ENCODE peak calls at places on chromosomes 16 and 17, in four cellular contexts. One of them, this sample, is unnamed.

GRCh38 chr17:67138392-67138791 is 94.0 kb downstream of the CACNG1 start:
- DNase-seq in H1: no peak
- DNase-seq in A549: no peak
- DNase-seq in HepG2: peak; percentile 7
- DNase-seq in this sample: no peak

GRCh38 chr17:38619937-38620550 is 14.3 kb upstream of the SRCIN1 start:
- DNase-seq in H1: no peak
- DNase-seq in A549: no peak
- DNase-seq in HepG2: no peak
- DNase-seq in this sample: no peak

GRCh38 chr17:50219345-50219744 is 17.9 kb upstream of the COL1A1 start:
- DNase-seq in H1: no peak
- DNase-seq in A549: peak; percentile 43
- DNase-seq in HepG2: peak; percentile 47
- DNase-seq in this sample: no peak

GRCh38 chr16:24668481-24669001 is 60.9 kb upstream of the TNRC6A start:
- DNase-seq in H1: no peak
- DNase-seq in A549: no peak
- DNase-seq in HepG2: no peak
- DNase-seq in this sample: no peak

GRCh38 chr16:66170989-66171388 is 195.5 kb upstream of the CDH5 start:
- DNase-seq in H1: no peak
- DNase-seq in A549: no peak
- DNase-seq in HepG2: no peak
- DNase-seq in this sample: no peak

GRCh38 chr16:60641067-60641466 is 1395.2 kb downstream of the CDH8 start:
- DNase-seq in H1: no peak
- DNase-seq in A549: no peak
- DNase-seq in HepG2: no peak
- DNase-seq in this sample: no peak

GRCh38 chr17:67518881-67519280 is 141.8 kb downstream of the PITPNC1 start:
- DNase-seq in H1: no peak
- DNase-seq in A549: no peak
- DNase-seq in HepG2: no peak
- DNase-seq in this sample: no peak

GRCh38 chr17:42031584-42031983 is 11.7 kb downstream of the NKIRAS2 start:
- DNase-seq in H1: no peak
- DNase-seq in A549: no peak
- DNase-seq in HepG2: peak; percentile 52
- DNase-seq in this sample: no peak

GRCh38 chr17:5264930-5265329 is 17.2 kb upstream of the RABEP1 start:
- DNase-seq in H1: no peak
- DNase-seq in A549: no peak
- DNase-seq in HepG2: no peak
- DNase-seq in this sample: no peak

GRCh38 chr17:82940226-82941020 is 100.6 kb upstream of the ZNF750 start:
- DNase-seq in H1: no peak
- DNase-seq in A549: no peak
- DNase-seq in HepG2: no peak
- DNase-seq in this sample: no peak

GRCh38 chr17:77927777-77928518 is 30.6 kb upstream of the TNRC6C start:
- DNase-seq in H1: no peak
- DNase-seq in A549: no peak
- DNase-seq in HepG2: no peak
- DNase-seq in this sample: no peak

GRCh38 chr16:24499193-24499814 is 40.1 kb upstream of the RBBP6 start:
- DNase-seq in H1: peak; percentile 44
- DNase-seq in A549: peak; percentile 57
- DNase-seq in HepG2: peak; percentile 21
- DNase-seq in this sample: peak; percentile 71

GRCh38 chr16:35492225-35492624 is 2032.8 kb downstream of the TP53TG3F start:
- DNase-seq in H1: no peak
- DNase-seq in A549: no peak
- DNase-seq in HepG2: no peak
- DNase-seq in this sample: no peak

GRCh38 chr17:79306688-79307323 is 232.2 kb downstream of the ENGASE start:
- DNase-seq in H1: no peak
- DNase-seq in A549: no peak
- DNase-seq in HepG2: no peak
- DNase-seq in this sample: no peak

GRCh38 chr17:76992911-76993310 is 124.7 kb downstream of the MGAT5B start:
- DNase-seq in H1: no peak
- DNase-seq in A549: no peak
- DNase-seq in HepG2: no peak
- DNase-seq in this sample: no peak

GRCh38 chr17:32269377-32269776 is 3.7 kb downstream of the RHBDL3 start:
- DNase-seq in H1: no peak
- DNase-seq in A549: no peak
- DNase-seq in HepG2: no peak
- DNase-seq in this sample: no peak

GRCh38 chr17:61413654-61414133 is 14.1 kb downstream of the TBX2 start:
- DNase-seq in H1: no peak
- DNase-seq in A549: no peak
- DNase-seq in HepG2: no peak
- DNase-seq in this sample: no peak

GRCh38 chr17:12438212-12438611 is 227.5 kb upstream of the MYOCD start:
- DNase-seq in H1: no peak
- DNase-seq in A549: no peak
- DNase-seq in HepG2: no peak
- DNase-seq in this sample: no peak

GRCh38 chr16:56470232-56470631 is 18.9 kb downstream of the OGFOD1 start:
- DNase-seq in H1: no peak
- DNase-seq in A549: no peak
- DNase-seq in HepG2: no peak
- DNase-seq in this sample: no peak

GRCh38 chr17:49567871-49568694 is 7.6 kb upstream of the NXPH3 start:
- DNase-seq in H1: no peak
- DNase-seq in A549: peak; percentile 92
- DNase-seq in HepG2: peak; percentile 82
- DNase-seq in this sample: peak; percentile 76

GRCh38 chr17:32552280-32552679 is 65.5 kb downstream of the CDK5R1 start:
- DNase-seq in H1: no peak
- DNase-seq in A549: no peak
- DNase-seq in HepG2: no peak
- DNase-seq in this sample: no peak

GRCh38 chr16:52320930-52321439 is 226.0 kb downstream of the TOX3 start:
- DNase-seq in H1: no peak
- DNase-seq in A549: no peak
- DNase-seq in HepG2: no peak
- DNase-seq in this sample: no peak

GRCh38 chr16:88010971-88011483 is 59.8 kb downstream of the BANP start:
- DNase-seq in H1: no peak
- DNase-seq in A549: no peak
- DNase-seq in HepG2: no peak
- DNase-seq in this sample: no peak

GRCh38 chr17:16989953-16990860 is 18.3 kb upstream of the TNFRSF13B start:
- DNase-seq in H1: no peak
- DNase-seq in A549: no peak
- DNase-seq in HepG2: no peak
- DNase-seq in this sample: no peak

GRCh38 chr17:36752096-36752888 is 150.9 kb downstream of the MRM1 start:
- DNase-seq in H1: no peak
- DNase-seq in A549: no peak
- DNase-seq in HepG2: no peak
- DNase-seq in this sample: no peak

GRCh38 chr17:36760425-36760824 is 159.0 kb downstream of the MRM1 start:
- DNase-seq in H1: no peak
- DNase-seq in A549: no peak
- DNase-seq in HepG2: no peak
- DNase-seq in this sample: no peak

GRCh38 chr17:36761203-36761945 is 160.0 kb downstream of the MRM1 start:
- DNase-seq in H1: no peak
- DNase-seq in A549: no peak
- DNase-seq in HepG2: no peak
- DNase-seq in this sample: no peak

GRCh38 chr17:36755586-36755985 is 154.2 kb downstream of the MRM1 start:
- DNase-seq in H1: peak; percentile 41
- DNase-seq in A549: peak; percentile 74
- DNase-seq in HepG2: peak; percentile 20
- DNase-seq in this sample: peak; percentile 63

DNA sequence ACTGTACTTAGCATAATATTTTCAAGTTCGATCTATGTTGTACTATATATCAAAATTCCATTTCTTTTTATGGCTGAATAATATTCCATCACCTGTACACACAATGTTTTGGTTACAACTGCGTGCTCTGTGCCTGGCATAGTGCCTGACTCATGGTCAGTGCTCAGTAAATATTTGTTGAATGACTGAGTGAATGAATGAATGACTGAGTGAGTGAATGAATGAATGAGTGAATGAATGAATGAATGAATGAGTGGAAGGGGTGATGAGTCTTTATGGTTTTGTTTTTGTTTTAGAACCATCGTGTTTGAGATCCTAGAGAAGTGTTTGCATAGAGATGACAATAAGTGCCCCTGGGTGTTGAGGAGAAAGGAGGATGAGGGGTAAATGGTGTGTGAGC is 155.3 kb downstream of the MRM1 start:
- DNase-seq in H1: no peak
- DNase-seq in A549: no peak
- DNase-seq in HepG2: no peak
- DNase-seq in this sample: no peak
- TF ChIP-seq RNF2 in H1: no peak
- TF ChIP-seq RNF2 in A549: no peak
- TF ChIP-seq RNF2 in HepG2: no peak
- TF ChIP-seq RNF2 in this sample: no peak

DNA sequence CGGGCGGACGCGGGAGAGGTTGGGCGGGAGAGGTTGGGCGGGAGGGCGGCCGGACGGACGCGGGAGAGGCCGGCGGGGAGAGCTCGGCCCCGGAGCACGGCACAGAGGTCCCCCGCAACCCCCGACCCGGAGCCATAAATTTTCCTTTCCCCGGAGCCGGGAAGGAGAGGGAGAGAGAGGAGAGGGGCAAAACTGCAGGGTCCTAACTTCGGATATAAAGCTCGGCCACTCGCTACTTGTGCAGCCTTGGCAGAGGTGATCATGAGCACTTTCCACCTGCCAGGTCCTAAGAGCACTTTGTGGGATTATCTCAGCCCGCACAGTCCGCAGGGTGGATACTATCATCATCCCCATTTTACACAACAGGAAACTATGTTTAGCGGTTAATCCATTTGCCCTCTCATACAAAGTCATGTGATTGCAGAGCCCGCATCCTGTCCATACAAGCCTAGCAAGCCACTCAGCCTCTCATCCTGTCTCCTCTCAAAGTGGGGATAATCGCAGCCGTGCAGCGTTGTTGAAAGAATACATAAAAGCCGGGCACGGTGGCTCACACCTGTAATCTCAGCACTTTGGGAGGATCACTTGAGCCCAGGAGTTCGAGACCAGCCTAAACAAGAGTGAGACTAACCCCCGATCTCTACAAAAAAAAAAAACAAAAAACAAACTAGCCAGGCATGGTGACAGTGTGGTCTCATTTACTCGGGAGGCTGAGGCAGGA is 780 bp upstream of the DCAKD start:
- DNase-seq in H1: no peak
- DNase-seq in A549: peak; percentile 38
- DNase-seq in HepG2: peak; percentile 18
- DNase-seq in this sample: peak; percentile 55
- TF ChIP-seq CHD2 in H1: no peak
- TF ChIP-seq CHD2 in A549: no peak
- TF ChIP-seq CHD2 in HepG2: no peak
- TF ChIP-seq CHD2 in this sample: no peak

DNA sequence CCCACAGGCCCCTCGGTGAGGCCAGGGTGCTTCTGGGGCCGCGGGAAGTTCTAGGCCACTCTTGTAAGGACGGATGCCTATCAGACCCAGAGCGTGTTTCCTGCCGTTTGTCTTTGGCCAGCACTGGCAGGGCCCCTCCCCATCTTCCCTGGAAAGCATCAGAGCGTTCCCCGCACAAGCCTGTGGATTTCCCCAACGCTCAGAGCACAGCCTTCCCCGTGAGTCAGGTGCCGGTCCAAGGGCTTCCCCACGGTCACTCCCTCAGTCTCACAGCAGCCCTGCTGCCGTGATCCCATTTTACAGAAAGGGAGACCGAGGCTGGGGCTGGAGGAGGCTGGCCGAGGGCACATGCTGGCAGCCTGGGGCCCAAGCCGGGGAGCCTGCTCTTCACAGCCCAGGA is 33.7 kb downstream of the CRISPLD2 start:
- DNase-seq in H1: no peak
- DNase-seq in A549: no peak
- DNase-seq in HepG2: no peak
- DNase-seq in this sample: no peak
- TF ChIP-seq RNF2 in H1: no peak
- TF ChIP-seq RNF2 in A549: no peak
- TF ChIP-seq RNF2 in HepG2: no peak
- TF ChIP-seq RNF2 in this sample: no peak

GRCh38 chr17:14048169-14048568 is 21.1 kb upstream of the COX10 start:
- DNase-seq in H1: no peak
- DNase-seq in A549: peak; percentile 28
- DNase-seq in HepG2: no peak
- DNase-seq in this sample: peak; percentile 23

GRCh38 chr17:14046978-14047377 is 22.3 kb upstream of the COX10 start:
- DNase-seq in H1: no peak
- DNase-seq in A549: no peak
- DNase-seq in HepG2: no peak
- DNase-seq in this sample: no peak

GRCh38 chr17:14042411-14042810 is 26.9 kb upstream of the COX10 start:
- DNase-seq in H1: no peak
- DNase-seq in A549: no peak
- DNase-seq in HepG2: no peak
- DNase-seq in this sample: no peak

GRCh38 chr17:14047591-14047990 is 21.7 kb upstream of the COX10 start:
- DNase-seq in H1: no peak
- DNase-seq in A549: no peak
- DNase-seq in HepG2: peak; percentile 40
- DNase-seq in this sample: no peak

GRCh38 chr17:14044702-14045101 is 24.6 kb upstream of the COX10 start:
- DNase-seq in H1: no peak
- DNase-seq in A549: no peak
- DNase-seq in HepG2: no peak
- DNase-seq in this sample: no peak
- TF ChIP-seq CHD2 in H1: no peak
- TF ChIP-seq CHD2 in A549: no peak
- TF ChIP-seq CHD2 in HepG2: no peak
- TF ChIP-seq CHD2 in this sample: no peak